ENCODE peak calls at places on chromosome 19, in ten cellular contexts. One of them, this sample, is unnamed.
A peak's percentile ranks its signal among the peaks of the same experiment; 100 is the strongest.

GRCh38 chr19:16462757-16463250 is 9.0 kb downstream of the EPS15L1 start:
- DNase-seq in adrenal gland: peak; percentile 91
- DNase-seq in breast epithelium: no peak
- DNase-seq in naive thymus-derived CD4-positive, alpha-beta T cell: no peak
- DNase-seq in fibroblast of lung: peak; percentile 34
- DNase-seq in CD4-positive, CD25-positive, alpha-beta regulatory T cell: no peak
- DNase-seq in suprapubic skin: no peak
- DNase-seq in H9: no peak
- DNase-seq in thoracic aorta: no peak
- DNase-seq in Peyer's patch: no peak
- DNase-seq in this sample: no peak

GRCh38 chr19:32877323-32877912 is 7.9 kb upstream of the SLC7A9 start:
- DNase-seq in adrenal gland: no peak
- DNase-seq in breast epithelium: no peak
- DNase-seq in naive thymus-derived CD4-positive, alpha-beta T cell: no peak
- DNase-seq in fibroblast of lung: no peak
- DNase-seq in CD4-positive, CD25-positive, alpha-beta regulatory T cell: no peak
- DNase-seq in suprapubic skin: no peak
- DNase-seq in H9: no peak
- DNase-seq in thoracic aorta: no peak
- DNase-seq in Peyer's patch: no peak
- DNase-seq in this sample: no peak

GRCh38 chr19:30302076-30302475 is 70.1 kb upstream of the ZNF536 start:
- DNase-seq in adrenal gland: no peak
- DNase-seq in breast epithelium: no peak
- DNase-seq in naive thymus-derived CD4-positive, alpha-beta T cell: no peak
- DNase-seq in fibroblast of lung: no peak
- DNase-seq in CD4-positive, CD25-positive, alpha-beta regulatory T cell: no peak
- DNase-seq in suprapubic skin: no peak
- DNase-seq in H9: no peak
- DNase-seq in thoracic aorta: no peak
- DNase-seq in Peyer's patch: no peak
- DNase-seq in this sample: no peak

GRCh38 chr19:336067-336614 is 8.5 kb downstream of the MIER2 start:
- DNase-seq in adrenal gland: no peak
- DNase-seq in breast epithelium: no peak
- DNase-seq in naive thymus-derived CD4-positive, alpha-beta T cell: no peak
- DNase-seq in fibroblast of lung: no peak
- DNase-seq in CD4-positive, CD25-positive, alpha-beta regulatory T cell: no peak
- DNase-seq in suprapubic skin: peak; percentile 60
- DNase-seq in H9: no peak
- DNase-seq in thoracic aorta: no peak
- DNase-seq in Peyer's patch: no peak
- DNase-seq in this sample: no peak

GRCh38 chr19:13741893-13742292 is 22.4 kb upstream of the MRI1 start:
- DNase-seq in adrenal gland: no peak
- DNase-seq in breast epithelium: no peak
- DNase-seq in naive thymus-derived CD4-positive, alpha-beta T cell: no peak
- DNase-seq in fibroblast of lung: no peak
- DNase-seq in CD4-positive, CD25-positive, alpha-beta regulatory T cell: no peak
- DNase-seq in suprapubic skin: no peak
- DNase-seq in H9: no peak
- DNase-seq in thoracic aorta: no peak
- DNase-seq in Peyer's patch: no peak
- DNase-seq in this sample: no peak

GRCh38 chr19:10044390-10044789 is 31.1 kb downstream of the RDH8 start:
- DNase-seq in adrenal gland: no peak
- DNase-seq in breast epithelium: no peak
- DNase-seq in naive thymus-derived CD4-positive, alpha-beta T cell: no peak
- DNase-seq in fibroblast of lung: no peak
- DNase-seq in CD4-positive, CD25-positive, alpha-beta regulatory T cell: no peak
- DNase-seq in suprapubic skin: no peak
- DNase-seq in H9: no peak
- DNase-seq in thoracic aorta: no peak
- DNase-seq in Peyer's patch: no peak
- DNase-seq in this sample: no peak

GRCh38 chr19:21680679-21681078 is 86.7 kb downstream of the ZNF100 start:
- DNase-seq in adrenal gland: no peak
- DNase-seq in breast epithelium: no peak
- DNase-seq in naive thymus-derived CD4-positive, alpha-beta T cell: no peak
- DNase-seq in fibroblast of lung: no peak
- DNase-seq in CD4-positive, CD25-positive, alpha-beta regulatory T cell: no peak
- DNase-seq in suprapubic skin: no peak
- DNase-seq in H9: no peak
- DNase-seq in thoracic aorta: no peak
- DNase-seq in Peyer's patch: no peak
- DNase-seq in this sample: no peak

GRCh38 chr19:1141944-1142343 is 32.1 kb downstream of the SBNO2 start:
- DNase-seq in adrenal gland: no peak
- DNase-seq in breast epithelium: no peak
- DNase-seq in naive thymus-derived CD4-positive, alpha-beta T cell: no peak
- DNase-seq in fibroblast of lung: no peak
- DNase-seq in CD4-positive, CD25-positive, alpha-beta regulatory T cell: no peak
- DNase-seq in suprapubic skin: no peak
- DNase-seq in H9: no peak
- DNase-seq in thoracic aorta: no peak
- DNase-seq in Peyer's patch: no peak
- DNase-seq in this sample: no peak

GRCh38 chr19:55454787-55455243 is 6.6 kb downstream of the ISOC2 start:
- DNase-seq in adrenal gland: no peak
- DNase-seq in breast epithelium: no peak
- DNase-seq in naive thymus-derived CD4-positive, alpha-beta T cell: peak; percentile 33
- DNase-seq in fibroblast of lung: no peak
- DNase-seq in CD4-positive, CD25-positive, alpha-beta regulatory T cell: peak; percentile 21
- DNase-seq in suprapubic skin: no peak
- DNase-seq in H9: peak; percentile 73
- DNase-seq in thoracic aorta: no peak
- DNase-seq in Peyer's patch: no peak
- DNase-seq in this sample: no peak

GRCh38 chr19:14347999-14348889 is 33.0 kb upstream of the ADGRE5 start:
- DNase-seq in adrenal gland: peak; percentile 64
- DNase-seq in breast epithelium: peak; percentile 73
- DNase-seq in naive thymus-derived CD4-positive, alpha-beta T cell: peak; percentile 54
- DNase-seq in fibroblast of lung: peak; percentile 25
- DNase-seq in CD4-positive, CD25-positive, alpha-beta regulatory T cell: peak; percentile 51
- DNase-seq in suprapubic skin: peak; percentile 83
- DNase-seq in H9: peak; percentile 76
- DNase-seq in thoracic aorta: no peak
- DNase-seq in Peyer's patch: peak; percentile 82
- DNase-seq in this sample: peak; percentile 93

GRCh38 chr19:1748115-1748702 is 5.1 kb upstream of the ONECUT3 start:
- DNase-seq in adrenal gland: no peak
- DNase-seq in breast epithelium: no peak
- DNase-seq in naive thymus-derived CD4-positive, alpha-beta T cell: no peak
- DNase-seq in fibroblast of lung: no peak
- DNase-seq in CD4-positive, CD25-positive, alpha-beta regulatory T cell: no peak
- DNase-seq in suprapubic skin: no peak
- DNase-seq in H9: no peak
- DNase-seq in thoracic aorta: no peak
- DNase-seq in Peyer's patch: peak; percentile 70
- DNase-seq in this sample: peak; percentile 81

GRCh38 chr19:13215572-13216380 is 65.6 kb downstream of the IER2 start:
- DNase-seq in adrenal gland: no peak
- DNase-seq in breast epithelium: no peak
- DNase-seq in naive thymus-derived CD4-positive, alpha-beta T cell: peak; percentile 38
- DNase-seq in fibroblast of lung: peak; percentile 34
- DNase-seq in CD4-positive, CD25-positive, alpha-beta regulatory T cell: no peak
- DNase-seq in suprapubic skin: no peak
- DNase-seq in H9: no peak
- DNase-seq in thoracic aorta: no peak
- DNase-seq in Peyer's patch: no peak
- DNase-seq in this sample: no peak

GRCh38 chr19:17234911-17235617 is 9.0 kb downstream of the OCEL1 start:
- DNase-seq in adrenal gland: no peak
- DNase-seq in breast epithelium: no peak
- DNase-seq in naive thymus-derived CD4-positive, alpha-beta T cell: peak; percentile 43
- DNase-seq in fibroblast of lung: peak; percentile 37
- DNase-seq in CD4-positive, CD25-positive, alpha-beta regulatory T cell: peak; percentile 42
- DNase-seq in suprapubic skin: no peak
- DNase-seq in H9: peak; percentile 81
- DNase-seq in thoracic aorta: no peak
- DNase-seq in Peyer's patch: peak; percentile 76
- DNase-seq in this sample: peak; percentile 88

GRCh38 chr19:8641908-8642547 is 11.6 kb downstream of the NFILZ start:
- DNase-seq in adrenal gland: no peak
- DNase-seq in breast epithelium: no peak
- DNase-seq in naive thymus-derived CD4-positive, alpha-beta T cell: peak; percentile 56
- DNase-seq in fibroblast of lung: peak; percentile 58
- DNase-seq in CD4-positive, CD25-positive, alpha-beta regulatory T cell: no peak
- DNase-seq in suprapubic skin: no peak
- DNase-seq in H9: no peak
- DNase-seq in thoracic aorta: no peak
- DNase-seq in Peyer's patch: no peak
- DNase-seq in this sample: no peak

GRCh38 chr19:28908941-28909340 is 304.0 kb downstream of the UQCRFS1 start:
- DNase-seq in adrenal gland: no peak
- DNase-seq in breast epithelium: no peak
- DNase-seq in naive thymus-derived CD4-positive, alpha-beta T cell: no peak
- DNase-seq in fibroblast of lung: no peak
- DNase-seq in CD4-positive, CD25-positive, alpha-beta regulatory T cell: no peak
- DNase-seq in suprapubic skin: no peak
- DNase-seq in H9: no peak
- DNase-seq in thoracic aorta: no peak
- DNase-seq in Peyer's patch: no peak
- DNase-seq in this sample: no peak

GRCh38 chr19:41588497-41589209 is 12.7 kb downstream of the CEACAM21 start:
- DNase-seq in adrenal gland: no peak
- DNase-seq in breast epithelium: no peak
- DNase-seq in naive thymus-derived CD4-positive, alpha-beta T cell: no peak
- DNase-seq in fibroblast of lung: peak; percentile 27
- DNase-seq in CD4-positive, CD25-positive, alpha-beta regulatory T cell: no peak
- DNase-seq in suprapubic skin: no peak
- DNase-seq in H9: no peak
- DNase-seq in thoracic aorta: no peak
- DNase-seq in Peyer's patch: no peak
- DNase-seq in this sample: peak; percentile 23

GRCh38 chr19:17406039-17406886 is 833 bp upstream of the BST2 start:
- DNase-seq in adrenal gland: peak; percentile 53
- DNase-seq in breast epithelium: no peak
- DNase-seq in naive thymus-derived CD4-positive, alpha-beta T cell: no peak
- DNase-seq in fibroblast of lung: peak; percentile 71
- DNase-seq in CD4-positive, CD25-positive, alpha-beta regulatory T cell: no peak
- DNase-seq in suprapubic skin: no peak
- DNase-seq in H9: peak; percentile 49
- DNase-seq in thoracic aorta: no peak
- DNase-seq in Peyer's patch: no peak
- DNase-seq in this sample: no peak

GRCh38 chr19:16457195-16457953 is 14.4 kb downstream of the EPS15L1 start:
- DNase-seq in adrenal gland: peak; percentile 64
- DNase-seq in breast epithelium: no peak
- DNase-seq in naive thymus-derived CD4-positive, alpha-beta T cell: no peak
- DNase-seq in fibroblast of lung: peak; percentile 61
- DNase-seq in CD4-positive, CD25-positive, alpha-beta regulatory T cell: no peak
- DNase-seq in suprapubic skin: peak; percentile 84
- DNase-seq in H9: no peak
- DNase-seq in thoracic aorta: no peak
- DNase-seq in Peyer's patch: no peak
- DNase-seq in this sample: no peak

DNA sequence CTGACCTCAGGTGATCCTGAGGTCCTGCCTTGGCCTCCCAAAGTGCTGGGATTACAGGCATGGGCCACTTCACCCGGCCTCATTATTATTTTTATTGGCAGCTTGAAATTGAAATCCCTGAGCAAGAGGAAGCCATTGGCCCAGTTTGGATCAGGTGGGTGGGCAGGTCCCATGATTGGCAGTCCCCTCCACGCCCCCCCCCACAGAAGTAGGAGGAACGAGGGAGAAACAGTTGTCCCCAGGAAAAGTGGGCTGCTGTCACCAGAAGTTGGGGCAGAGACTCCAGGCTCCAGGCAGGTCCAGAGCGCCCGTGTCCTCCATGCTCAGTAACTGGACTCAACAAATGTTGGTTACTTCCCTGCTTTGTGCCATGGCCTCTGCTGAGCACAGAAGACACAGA is 70.4 kb downstream of the SIPA1L3 start:
- DNase-seq in adrenal gland: no peak
- DNase-seq in breast epithelium: no peak
- DNase-seq in naive thymus-derived CD4-positive, alpha-beta T cell: no peak
- DNase-seq in fibroblast of lung: no peak
- DNase-seq in CD4-positive, CD25-positive, alpha-beta regulatory T cell: no peak
- DNase-seq in suprapubic skin: no peak
- DNase-seq in H9: no peak
- DNase-seq in thoracic aorta: no peak
- DNase-seq in Peyer's patch: peak; percentile 40
- DNase-seq in this sample: peak; percentile 66
- H3K27ac ChIP-seq in adrenal gland: no peak overlapping the region
- H3K27ac ChIP-seq in breast epithelium: peak overlapping the region; percentile 68
- H3K27ac ChIP-seq in naive thymus-derived CD4-positive, alpha-beta T cell: no peak overlapping the region
- H3K27ac ChIP-seq in fibroblast of lung: peak overlapping the region; percentile 56
- H3K27ac ChIP-seq in CD4-positive, CD25-positive, alpha-beta regulatory T cell: no peak overlapping the region
- H3K27ac ChIP-seq in suprapubic skin: peak overlapping the region; percentile 23
- H3K27ac ChIP-seq in H9: no peak overlapping the region
- H3K27ac ChIP-seq in thoracic aorta: no peak overlapping the region
- H3K27ac ChIP-seq in Peyer's patch: no peak overlapping the region
- H3K27ac ChIP-seq in this sample: peak overlapping the region; percentile 83

DNA sequence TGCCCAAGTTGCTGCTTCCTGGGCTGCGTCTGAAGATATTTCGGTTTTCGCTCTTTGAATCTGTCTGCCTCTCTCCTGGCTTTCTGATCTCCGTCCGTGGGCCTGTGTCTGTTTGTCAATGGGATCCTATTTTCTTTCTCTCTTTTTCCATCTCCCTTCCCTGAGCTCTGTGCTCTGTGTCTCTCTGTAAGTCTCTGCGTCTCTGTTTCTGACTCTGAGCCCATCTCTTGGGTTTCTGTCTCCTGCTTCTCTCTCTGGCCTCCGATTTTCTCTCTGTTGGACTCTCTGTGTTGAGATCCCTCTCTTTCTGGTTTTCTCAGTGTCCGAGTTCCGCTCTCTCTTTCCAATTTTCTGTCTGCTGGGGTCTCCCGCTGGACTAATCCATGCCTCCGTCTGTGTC is 1.7 kb downstream of the PRKCG start:
- DNase-seq in adrenal gland: no peak
- DNase-seq in breast epithelium: no peak
- DNase-seq in naive thymus-derived CD4-positive, alpha-beta T cell: no peak
- DNase-seq in fibroblast of lung: no peak
- DNase-seq in CD4-positive, CD25-positive, alpha-beta regulatory T cell: no peak
- DNase-seq in suprapubic skin: no peak
- DNase-seq in H9: no peak
- DNase-seq in thoracic aorta: no peak
- DNase-seq in Peyer's patch: no peak
- DNase-seq in this sample: no peak
- H3K27me3 ChIP-seq in adrenal gland: peaks cover 30% of the 10 kb centered on the region
- H3K27me3 ChIP-seq in breast epithelium: peaks cover 42% of the 10 kb centered on the region
- H3K27me3 ChIP-seq in naive thymus-derived CD4-positive, alpha-beta T cell: peaks cover 31% of the 10 kb centered on the region
- H3K27me3 ChIP-seq in fibroblast of lung: peaks cover 47% of the 10 kb centered on the region
- H3K27me3 ChIP-seq in CD4-positive, CD25-positive, alpha-beta regulatory T cell: peaks cover 30% of the 10 kb centered on the region
- H3K27me3 ChIP-seq in suprapubic skin: peaks cover 61% of the 10 kb centered on the region
- H3K27me3 ChIP-seq in H9: no peaks in the 10 kb centered on the region
- H3K27me3 ChIP-seq in thoracic aorta: peaks cover 7% of the 10 kb centered on the region
- H3K27me3 ChIP-seq in Peyer's patch: no peaks in the 10 kb centered on the region
- H3K27me3 ChIP-seq in this sample: peaks cover 57% of the 10 kb centered on the region

GRCh38 chr19:11247934-11248333 is 8.5 kb downstream of the ANGPTL8 start:
- DNase-seq in adrenal gland: no peak
- DNase-seq in breast epithelium: no peak
- DNase-seq in naive thymus-derived CD4-positive, alpha-beta T cell: no peak
- DNase-seq in fibroblast of lung: no peak
- DNase-seq in CD4-positive, CD25-positive, alpha-beta regulatory T cell: no peak
- DNase-seq in suprapubic skin: no peak
- DNase-seq in H9: no peak
- DNase-seq in thoracic aorta: no peak
- DNase-seq in Peyer's patch: no peak
- DNase-seq in this sample: no peak
- H3K4me1 ChIP-seq in adrenal gland: peaks cover 5% of the 10 kb centered on the region
- H3K4me1 ChIP-seq in breast epithelium: no peaks in the 10 kb centered on the region
- H3K4me1 ChIP-seq in naive thymus-derived CD4-positive, alpha-beta T cell: no peaks in the 10 kb centered on the region
- H3K4me1 ChIP-seq in fibroblast of lung: peaks cover 6% of the 10 kb centered on the region
- H3K4me1 ChIP-seq in CD4-positive, CD25-positive, alpha-beta regulatory T cell: no peaks in the 10 kb centered on the region
- H3K4me1 ChIP-seq in suprapubic skin: peaks cover 13% of the 10 kb centered on the region
- H3K4me1 ChIP-seq in H9: no peaks in the 10 kb centered on the region
- H3K4me1 ChIP-seq in thoracic aorta: no peaks in the 10 kb centered on the region
- H3K4me1 ChIP-seq in Peyer's patch: no peaks in the 10 kb centered on the region
- H3K4me1 ChIP-seq in this sample: peaks cover 47% of the 10 kb centered on the region

GRCh38 chr19:3565177-3565576 is 7.6 kb upstream of the HMG20B start:
- DNase-seq in adrenal gland: no peak
- DNase-seq in breast epithelium: no peak
- DNase-seq in naive thymus-derived CD4-positive, alpha-beta T cell: no peak
- DNase-seq in fibroblast of lung: peak; percentile 88
- DNase-seq in CD4-positive, CD25-positive, alpha-beta regulatory T cell: no peak
- DNase-seq in suprapubic skin: no peak
- DNase-seq in H9: no peak
- DNase-seq in thoracic aorta: no peak
- DNase-seq in Peyer's patch: no peak
- DNase-seq in this sample: no peak
- H3K27ac ChIP-seq in adrenal gland: no peak overlapping the region
- H3K27ac ChIP-seq in breast epithelium: no peak overlapping the region
- H3K27ac ChIP-seq in naive thymus-derived CD4-positive, alpha-beta T cell: no peak overlapping the region
- H3K27ac ChIP-seq in fibroblast of lung: no peak overlapping the region
- H3K27ac ChIP-seq in CD4-positive, CD25-positive, alpha-beta regulatory T cell: no peak overlapping the region
- H3K27ac ChIP-seq in suprapubic skin: no peak overlapping the region
- H3K27ac ChIP-seq in H9: no peak overlapping the region
- H3K27ac ChIP-seq in thoracic aorta: no peak overlapping the region
- H3K27ac ChIP-seq in Peyer's patch: no peak overlapping the region
- H3K27ac ChIP-seq in this sample: no peak overlapping the region